ENCODE peak calls at places on chromosomes 3 and 15, in six cellular contexts. W, G, Z, P, S and N are unnamed samples.

GRCh38 chr3:195182470-195182795 is 88.5 kb downstream of the XXYLT1 start:
- DNase-seq in P (peak; percentile 65), G (no peak), W (no peak), Z (no peak), S (peak; percentile 62), N (no peak)

GRCh38 chr3:55202320-55202719 is 274.5 kb upstream of the LRTM1 start:
- DNase-seq in Z (no peak), W (no peak), P (peak; percentile 84), S (peak; percentile 59), G (no peak), N (peak; percentile 70)

GRCh38 chr3:142614059-142614626 is 17.9 kb downstream of the PLS1 start:
- DNase-seq in W (no peak), G (no peak), S (no peak), Z (no peak), P (no peak), N (no peak)

GRCh38 chr15:67690936-67691335 is 134.4 kb upstream of the SKOR1 start:
- DNase-seq in G (no peak), S (peak; percentile 61), Z (no peak), W (no peak), P (peak; percentile 17), N (peak; percentile 35)

GRCh38 chr15:93052090-93052892 is 36.7 kb downstream of the RGMA start:
- DNase-seq in G (no peak), W (no peak), Z (no peak), P (no peak), S (no peak), N (no peak)

GRCh38 chr3:23612296-23612891 is 193.4 kb upstream of the UBE2E1 start:
- DNase-seq in S (peak; percentile 40), P (peak; percentile 74), Z (no peak), G (no peak), W (no peak), N (peak; percentile 61)

GRCh38 chr15:96355561-96356129 is 25.1 kb downstream of the NR2F2 start:
- DNase-seq in P (no peak), Z (no peak), W (no peak), S (no peak), G (no peak), N (no peak)

GRCh38 chr15:30992073-30992363 is 590 bp upstream of the MTMR10 start:
- DNase-seq in S (no peak), Z (no peak), G (no peak), P (no peak), W (no peak), N (no peak)